ENCODE peak calls at places on chromosomes 6 and 20, in eight cellular contexts. Z, N, M, W, Q, I, G and A are unnamed samples.

GRCh38 chr6:4091926-4092325 is 13.0 kb upstream of the FAM217A start:
- DNase-seq in N (no peak), Z (no peak), W (peak; percentile 60), I (no peak), M (no peak), Q (no peak), G (no peak), A (no peak)

GRCh38 chr6:75437451-75438185 is 56.0 kb downstream of the FILIP1 start:
- DNase-seq in Q (no peak), I (no peak), N (peak; percentile 56), G (no peak), M (no peak), W (no peak), Z (no peak), A (no peak)

GRCh38 chr20:41600926-41601631 is 17.1 kb downstream of the CHD6 start:
- DNase-seq in M (no peak), G (no peak), Z (no peak), W (no peak), N (no peak), Q (no peak), I (no peak), A (no peak)

GRCh38 chr6:10419749-10420545 is 5.1 kb upstream of the TFAP2A start:
- DNase-seq in N (no peak), Q (no peak), W (no peak), G (no peak), I (no peak), M (no peak), Z (no peak), A (no peak)

GRCh38 chr6:35488517-35488862 is 8.4 kb downstream of the TEAD3 start:
- DNase-seq in Z (no peak), Q (no peak), N (no peak), G (no peak), M (no peak), W (no peak), I (no peak), A (no peak)

GRCh38 chr6:150705392-150705791 is 105.7 kb downstream of the PLEKHG1 start:
- DNase-seq in W (no peak), N (no peak), Q (no peak), I (no peak), Z (no peak), G (no peak), M (no peak), A (no peak)

GRCh38 chr6:123810948-123811347 is 7.3 kb downstream of the NKAIN2 start:
- DNase-seq in M (no peak), Z (no peak), W (no peak), N (no peak), I (no peak), Q (no peak), G (no peak), A (peak; percentile 13)

GRCh38 chr6:36581716-36582115 is 12.4 kb upstream of the SRSF3 start:
- DNase-seq in W (no peak), Q (no peak), N (no peak), Z (no peak), G (no peak), M (no peak), I (no peak), A (no peak)

GRCh38 chr6:36314221-36315014 is 22.3 kb downstream of the BNIP5 start:
- DNase-seq in Q (no peak), N (peak; percentile 61), I (no peak), G (peak; percentile 75), Z (no peak), W (no peak), M (no peak), A (no peak)

GRCh38 chr20:50460608-50461268 is 49.4 kb upstream of the PTPN1 start:
- DNase-seq in G (peak; percentile 77), W (peak; percentile 92), N (peak; percentile 91), Q (peak; percentile 95), M (peak; percentile 92), I (no peak), Z (peak; percentile 76), A (peak; percentile 53)

GRCh38 chr6:56490994-56491393 is 151.7 kb downstream of the DST start:
- DNase-seq in I (no peak), G (no peak), Q (no peak), N (peak; percentile 69), W (no peak), M (no peak), Z (no peak), A (no peak)

GRCh38 chr6:88142299-88142668 is 23.9 kb downstream of the CNR1 start:
- DNase-seq in N (no peak), G (no peak), W (no peak), Q (no peak), M (no peak), Z (no peak), I (no peak), A (no peak)

GRCh38 chr20:47428851-47429336 is 72.4 kb upstream of the ZMYND8 start:
- DNase-seq in Q (no peak), G (no peak), I (no peak), W (no peak), N (no peak), M (no peak), Z (no peak), A (no peak)

GRCh38 chr6:113971786-113972185 is 838 bp upstream of the HDAC2 start:
- DNase-seq in G (peak; percentile 83), Q (no peak), M (no peak), I (no peak), Z (no peak), N (no peak), W (no peak), A (peak; percentile 5)

GRCh38 chr6:147434508-147434907 is 74.0 kb upstream of the SAMD5 start:
- DNase-seq in G (no peak), W (no peak), Q (no peak), I (no peak), N (peak; percentile 10), M (no peak), Z (no peak), A (no peak)

GRCh38 chr20:56179051-56179450 is 69.5 kb upstream of the MC3R start:
- DNase-seq in N (no peak), M (no peak), I (no peak), Q (no peak), Z (no peak), W (no peak), G (no peak), A (no peak)

GRCh38 chr6:7166410-7167293 is 58.9 kb downstream of the RREB1 start:
- DNase-seq in Z (no peak), I (peak; percentile 37), G (no peak), W (peak; percentile 54), N (peak; percentile 55), M (no peak), Q (no peak), A (no peak)

GRCh38 chr6:136463796-136464542 is 86.3 kb downstream of the MAP7 start:
- DNase-seq in Z (no peak), W (no peak), G (no peak), M (no peak), N (no peak), I (no peak), Q (no peak), A (no peak)

GRCh38 chr20:59248031-59248684 is 52.3 kb upstream of the EDN3 start:
- DNase-seq in W (no peak), N (no peak), Q (no peak), I (no peak), M (no peak), Z (no peak), G (peak; percentile 44), A (no peak)

GRCh38 chr20:48769111-48769879 is 58.5 kb downstream of the PREX1 start:
- DNase-seq in N (no peak), M (no peak), Z (peak; percentile 74), I (no peak), Q (peak; percentile 92), W (no peak), G (peak; percentile 48), A (no peak)

GRCh38 chr6:166420351-166420750 is 37.6 kb upstream of the MPC1 start:
- DNase-seq in Z (no peak), G (no peak), M (no peak), I (no peak), Q (no peak), N (peak; percentile 16), W (no peak), A (no peak)

GRCh38 chr6:42302441-42302840 is 84.8 kb upstream of the MRPS10 start:
- DNase-seq in G (no peak), N (no peak), Z (no peak), I (no peak), M (no peak), Q (no peak), W (no peak), A (no peak)

GRCh38 chr20:63087872-63088680 is 81.3 kb upstream of the BHLHE23 start:
- DNase-seq in N (no peak), Q (no peak), W (peak; percentile 1), Z (no peak), M (peak; percentile 7), I (no peak), G (peak; percentile 95), A (peak; percentile 49)

GRCh38 chr20:36827541-36828279 is 48.2 kb upstream of the TLDC2 start:
- DNase-seq in Q (no peak), M (no peak), N (no peak), W (no peak), Z (no peak), I (no peak), G (no peak), A (no peak)

GRCh38 chr20:62063601-62063980 is 2.1 kb downstream of the TAF4 start:
- DNase-seq in M (no peak), G (peak; percentile 23), W (peak; percentile 19), Q (no peak), Z (no peak), I (peak; percentile 25), N (peak; percentile 61), A (peak; percentile 22)

GRCh38 chr6:31740397-31741223 is 805 bp downstream of the MSH5 start:
- DNase-seq in M (no peak), W (peak; percentile 60), N (no peak), I (no peak), G (peak; percentile 52), Z (no peak), Q (peak; percentile 35), A (no peak)

GRCh38 chr20:8700756-8701155 is 368.1 kb upstream of the PLCB4 start:
- DNase-seq in N (no peak), I (no peak), Q (no peak), W (no peak), G (no peak), Z (no peak), M (no peak), A (no peak)

GRCh38 chr20:60589624-60590023 is 631.4 kb downstream of the CDH26 start:
- DNase-seq in M (no peak), Q (no peak), Z (no peak), N (peak; percentile 76), G (no peak), W (no peak), I (no peak), A (no peak)

GRCh38 chr6:155201461-155202226 is 62.2 kb upstream of the CLDN20 start:
- DNase-seq in N (peak; percentile 67), W (no peak), Q (no peak), M (no peak), Z (no peak), G (peak; percentile 97), I (no peak), A (peak; percentile 86)

GRCh38 chr6:1700283-1700967 is 90.7 kb downstream of the FOXC1 start:
- DNase-seq in I (no peak), Q (no peak), Z (no peak), W (no peak), M (no peak), G (peak; percentile 2), N (no peak), A (no peak)

GRCh38 chr20:63273635-63274380 is 1.2 kb downstream of the ARFGAP1 start:
- DNase-seq in Z (no peak), G (no peak), I (no peak), W (no peak), N (peak; percentile 79), M (no peak), Q (no peak), A (no peak)

GRCh38 chr6:14822012-14822553 is 423.8 kb upstream of the JARID2 start:
- DNase-seq in M (no peak), G (no peak), N (no peak), Q (no peak), W (no peak), I (no peak), Z (no peak), A (no peak)

GRCh38 chr6:91886183-91886795 is 1299.4 kb upstream of the MAP3K7 start:
- DNase-seq in Z (no peak), I (no peak), M (no peak), N (no peak), W (no peak), Q (no peak), G (no peak), A (no peak)

GRCh38 chr20:35478804-35479472 is 23.5 kb downstream of the CEP250 start:
- DNase-seq in Z (no peak), I (no peak), M (no peak), N (peak; percentile 9), W (peak; percentile 24), Q (no peak), G (no peak), A (no peak)